ENCODE peak calls at places on chromosomes 6 and 20, in four cellular contexts. A, V, Q and C are unnamed samples. For H3K9me3, the result is how much of the 10 kb centered on the place peaks cover.

GRCh38 chr6:133890941-133891813 is 2.3 kb downstream of the TCF21 start:
- DNase-seq in A (peak), V (peak), Q (peak), C (no peak)

GRCh38 chr20:46978871-46979536 is 84.4 kb downstream of the EYA2 start:
- DNase-seq in A (no peak), V (peak), Q (no peak), C (no peak)

GRCh38 chr6:149334201-149334600 is 16.7 kb downstream of the TAB2 start:
- DNase-seq in A (no peak), V (no peak), Q (no peak), C (no peak)

GRCh38 chr20:62054451-62054953 is 11.2 kb downstream of the TAF4 start:
- DNase-seq in A (no peak), V (no peak), Q (no peak), C (no peak)

GRCh38 chr6:116793224-116793623 is 27.7 kb upstream of the FAM162B start:
- DNase-seq in A (no peak), V (no peak), Q (no peak), C (no peak)

GRCh38 chr6:84853901-84854300 is 89.5 kb upstream of the TBX18 start:
- DNase-seq in A (no peak), V (no peak), Q (no peak), C (no peak)

GRCh38 chr6:138455746-138456392 is 43.4 kb downstream of the NHSL1 start:
- DNase-seq in A (no peak), V (no peak), Q (no peak), C (no peak)

GRCh38 chr6:37987008-37987407 is 167.5 kb downstream of the ZFAND3 start:
- DNase-seq in A (no peak), V (no peak), Q (no peak), C (no peak)

GRCh38 chr20:18928626-18929025 is 115.0 kb downstream of the SCP2D1 start:
- DNase-seq in A (no peak), V (no peak), Q (no peak), C (no peak)

GRCh38 chr20:42041000-42041565 is 422.9 kb upstream of the CHD6 start:
- DNase-seq in A (no peak), V (no peak), Q (no peak), C (no peak)

GRCh38 chr6:21073318-21073839 is 520.2 kb upstream of the SOX4 start:
- DNase-seq in A (no peak), V (no peak), Q (no peak), C (no peak)
- H3K9me3 ChIP-seq in A (under half), V (under half), Q (under half), C (under half)

DNA sequence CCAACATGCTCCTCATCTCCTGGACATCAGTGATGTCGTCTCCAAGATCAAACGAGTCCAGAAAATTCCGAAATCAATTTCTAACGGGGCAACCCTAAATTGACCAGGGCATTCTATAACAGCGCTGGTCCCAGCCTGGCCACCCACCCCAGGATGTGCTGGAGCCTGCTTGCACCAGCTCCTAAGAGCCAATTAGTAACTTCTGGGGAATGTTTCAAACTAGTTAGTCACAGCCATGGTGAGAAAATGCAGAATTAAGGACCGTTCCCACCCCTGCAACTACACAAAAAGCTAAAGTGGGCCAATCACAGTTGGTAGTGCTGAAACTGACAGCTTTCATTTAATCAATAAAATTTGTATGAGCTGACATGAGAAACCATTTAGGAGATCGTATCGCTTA is 165.8 kb upstream of the AFDN start:
- DNase-seq in A (no peak), V (no peak), Q (no peak), C (no peak)
- H3K9me3 ChIP-seq in A (under half), V (under half), Q (under half), C (under half)

DNA sequence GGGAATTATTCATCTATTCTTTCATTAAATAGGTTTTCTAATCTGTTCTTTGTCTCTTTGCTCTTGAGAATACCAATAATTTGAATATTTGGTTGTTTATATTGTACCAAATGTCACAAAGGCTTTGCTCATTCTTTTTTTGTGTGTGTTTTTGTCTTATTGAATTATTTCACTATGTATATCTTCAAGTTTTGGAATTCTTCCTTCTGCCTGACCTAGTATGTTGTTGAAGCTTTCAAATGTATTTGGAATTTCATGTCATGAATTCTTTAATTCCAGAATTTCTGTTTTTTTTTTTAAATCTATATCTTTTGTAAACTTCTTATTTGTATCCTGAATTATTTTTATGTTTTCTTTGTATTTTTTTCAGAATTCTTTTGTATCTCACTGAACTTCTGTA is 16.8 kb downstream of the HLA-B start:
- DNase-seq in A (no peak), V (no peak), Q (no peak), C (no peak)
- H3K9me3 ChIP-seq in A (under half), V (half or more), Q (under half), C (under half)

GRCh38 chr20:31341470-31341869 is 26.9 kb upstream of the DEFB118 start:
- DNase-seq in A (no peak), V (no peak), Q (no peak), C (no peak)
- H3K9me3 ChIP-seq in A (under half), V (under half), Q (under half), C (under half)

GRCh38 chr20:21707267-21707666 is 1.8 kb downstream of the PAX1 start:
- DNase-seq in A (no peak), V (no peak), Q (no peak), C (no peak)
- H3K9me3 ChIP-seq in A (under half), V (under half), Q (under half), C (under half)

DNA sequence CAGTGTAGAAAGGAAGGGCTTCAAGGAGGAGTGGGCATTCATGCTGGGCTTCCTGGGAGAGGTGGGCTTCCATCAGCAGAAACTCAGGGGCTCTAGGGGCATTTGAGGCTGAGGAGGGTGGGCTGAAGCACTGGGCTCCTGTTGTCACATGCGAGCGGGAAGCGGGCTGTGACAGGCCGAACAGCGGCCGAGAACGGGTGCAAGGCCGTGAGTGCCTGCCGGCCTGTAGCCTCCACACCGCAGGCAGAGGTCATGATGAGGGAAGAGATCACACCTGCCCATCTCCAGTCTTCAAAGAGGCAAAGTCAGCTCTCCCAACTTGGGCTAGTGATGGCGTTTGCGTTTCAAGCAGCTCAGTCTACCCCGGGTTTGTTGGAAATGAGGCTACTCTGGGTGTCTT is 880 bp downstream of the TTLL2 start:
- DNase-seq in A (peak), V (no peak), Q (no peak), C (no peak)
- H3K9me3 ChIP-seq in A (under half), V (under half), Q (under half), C (under half)

DNA sequence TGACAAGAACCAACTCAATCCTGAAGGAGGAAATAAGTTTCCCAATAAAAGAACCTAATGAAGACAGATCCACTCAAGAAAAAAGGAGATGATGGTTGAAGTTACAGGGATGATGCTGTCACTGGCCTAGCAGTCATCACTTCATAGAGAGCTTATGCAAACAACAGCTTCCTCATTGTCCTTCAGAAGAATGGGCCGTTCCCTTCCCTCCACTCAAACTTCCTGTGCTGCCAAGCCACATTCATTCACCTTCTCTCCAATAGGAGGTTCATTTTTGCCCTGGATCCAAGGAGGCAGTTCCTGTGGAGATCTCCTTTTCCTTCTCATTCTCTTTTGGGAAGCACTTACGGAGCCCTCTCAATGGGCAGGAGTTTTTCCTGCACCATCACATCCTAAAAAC is 13.8 kb upstream of the PM20D2 start:
- DNase-seq in A (no peak), V (no peak), Q (no peak), C (no peak)
- H3K9me3 ChIP-seq in A (under half), V (under half), Q (under half), C (under half)

GRCh38 chr20:31476313-31476623 is 1.2 kb downstream of the REM1 start:
- DNase-seq in A (no peak), V (no peak), Q (no peak), C (no peak)

GRCh38 chr20:31473331-31474096 is 1.4 kb downstream of the DEFB124 start:
- DNase-seq in A (no peak), V (no peak), Q (no peak), C (no peak)

GRCh38 chr20:31475472-31476312 is 604 bp downstream of the REM1 start:
- DNase-seq in A (no peak), V (no peak), Q (no peak), C (no peak)

GRCh38 chr20:31474097-31474436 is 860 bp downstream of the DEFB124 start:
- DNase-seq in A (no peak), V (no peak), Q (no peak), C (no peak)

DNA sequence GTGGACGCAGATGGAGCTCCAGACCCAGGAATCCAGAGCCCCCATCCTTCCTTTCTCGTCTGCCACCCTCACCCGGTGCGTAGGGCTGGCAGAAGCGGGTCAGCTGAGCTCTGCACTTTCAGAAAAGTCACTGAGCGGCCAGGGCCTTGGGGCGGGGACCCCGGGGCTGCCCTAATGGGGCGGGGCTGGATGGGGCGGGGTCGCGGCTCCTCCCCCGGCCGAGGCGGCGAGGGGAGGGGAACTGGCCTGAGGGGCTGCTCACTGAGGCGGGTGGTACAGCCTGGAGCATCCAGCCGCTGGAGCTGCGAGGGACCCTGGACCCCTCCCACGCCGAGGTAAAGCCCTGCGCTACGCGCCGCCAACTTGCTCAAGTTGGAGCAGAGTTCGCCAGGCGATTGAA is at the start of the genes DEFB124 and REM1:
- DNase-seq in A (peak), V (peak), Q (no peak), C (no peak)
- H3K9me3 ChIP-seq in A (under half), V (under half), Q (under half), C (under half)

GRCh38 chr20:55918471-55918870 is 86.8 kb downstream of the CBLN4 start:
- DNase-seq in A (no peak), V (no peak), Q (no peak), C (no peak)

GRCh38 chr20:55919319-55919718 is 86.0 kb downstream of the CBLN4 start:
- DNase-seq in A (no peak), V (no peak), Q (no peak), C (no peak)
- H3K9me3 ChIP-seq in A (under half), V (under half), Q (under half), C (under half)